ENCODE peak calls at places on chromosomes 6 and 20, in four cellular contexts. H is breast epithelium, N is H54, O is HCT116. X is an unnamed sample.

GRCh38 chr6:89400912-89401399 is 11.1 kb downstream of the RRAGD start:
- DNase-seq in O (no peak), N (no peak), H (no peak), X (no peak)

GRCh38 chr6:84260186-84260585 is 32.7 kb upstream of the CEP162 start:
- DNase-seq in N (no peak), O (no peak), H (no peak), X (no peak)

GRCh38 chr6:108497883-108498282 is 62.8 kb upstream of the FOXO3 start:
- DNase-seq in O (peak; percentile 36), N (no peak), H (no peak), X (peak; percentile 30)

GRCh38 chr6:110048221-110048875 is 70.2 kb downstream of the GPR6 start:
- DNase-seq in H (no peak), N (no peak), O (no peak), X (no peak)

GRCh38 chr6:71579902-71580301 is 291.3 kb downstream of the OGFRL1 start:
- DNase-seq in H (no peak), N (no peak), O (no peak), X (no peak)

GRCh38 chr20:38723982-38724602 is at the start of gene SLC32A1:
- DNase-seq in H (no peak), N (no peak), O (no peak), X (no peak)

GRCh38 chr6:151441390-151442166 is 10.3 kb downstream of the RMND1 start:
- DNase-seq in H (no peak), O (no peak), N (no peak), X (no peak)

GRCh38 chr6:16184554-16184953 is 53.8 kb upstream of the GMPR start:
- DNase-seq in O (no peak), N (no peak), H (no peak), X (no peak)

GRCh38 chr6:147119310-147119709 is 84.9 kb upstream of the STXBP5 start:
- DNase-seq in H (no peak), O (no peak), N (no peak), X (no peak)

GRCh38 chr20:13671500-13672288 is 33.0 kb upstream of the TASP1 start:
- DNase-seq in O (no peak), N (no peak), H (peak; percentile 33), X (no peak)

GRCh38 chr20:46992640-46993035 is 98.0 kb downstream of the EYA2 start:
- DNase-seq in O (no peak), H (no peak), N (no peak), X (no peak)

GRCh38 chr20:17645010-17645409 is 37.0 kb downstream of the RRBP1 start:
- DNase-seq in O (no peak), H (no peak), N (no peak), X (no peak)

GRCh38 chr6:108453601-108454157 is 107.0 kb upstream of the FOXO3 start:
- DNase-seq in N (no peak), O (no peak), H (no peak), X (no peak)

GRCh38 chr6:39666706-39667489 is 58.3 kb downstream of the KIF6 start:
- DNase-seq in N (no peak), O (no peak), H (no peak), X (no peak)

GRCh38 chr20:5855939-5856338 is 94.4 kb downstream of the TRMT6 start:
- DNase-seq in N (no peak), O (no peak), H (no peak), X (no peak)

GRCh38 chr20:4820833-4821518 is 99.3 kb downstream of the PRND start:
- DNase-seq in O (no peak), N (peak; percentile 49), H (no peak), X (no peak)

GRCh38 chr6:28443112-28443773 is at the start of gene ZSCAN23:
- DNase-seq in N (peak; percentile 73), H (peak; percentile 40), O (no peak), X (peak; percentile 75)

GRCh38 chr20:48631114-48632016 is 196.4 kb downstream of the PREX1 start:
- DNase-seq in H (no peak), O (no peak), N (peak; percentile 56), X (no peak)

GRCh38 chr6:157670466-157671186 is 152.4 kb upstream of the SNX9 start:
- DNase-seq in N (no peak), O (no peak), H (no peak), X (no peak)

GRCh38 chr6:147699637-147700036 is 191.1 kb downstream of the SAMD5 start:
- DNase-seq in N (no peak), O (peak; percentile 34), H (no peak), X (no peak)

GRCh38 chr6:158892266-158892665 is 73.1 kb upstream of the EZR start:
- DNase-seq in O (no peak), N (no peak), H (no peak), X (no peak)

GRCh38 chr6:142635130-142635529 is 309.8 kb downstream of the HIVEP2 start:
- DNase-seq in N (no peak), H (no peak), O (no peak), X (no peak)

GRCh38 chr6:31145386-31145785 is 6.5 kb upstream of the PSORS1C2 start:
- DNase-seq in N (no peak), H (no peak), O (no peak), X (no peak)

GRCh38 chr6:3162067-3162497 is 4.7 kb upstream of the TUBB2A start:
- DNase-seq in H (no peak), O (no peak), N (no peak), X (peak; percentile 99)

GRCh38 chr6:3159805-3160781 is 2.7 kb upstream of the TUBB2A start:
- DNase-seq in H (no peak), O (peak; percentile 33), N (no peak), X (peak; percentile 96)

GRCh38 chr6:3164388-3164787 is 7.0 kb upstream of the TUBB2A start:
- DNase-seq in O (no peak), N (no peak), H (no peak), X (peak; percentile 17)

GRCh38 chr6:3163248-3163594 is 5.9 kb upstream of the TUBB2A start:
- DNase-seq in O (no peak), H (no peak), N (no peak), X (no peak)

GRCh38 chr6:3162565-3163247 is 5.4 kb upstream of the TUBB2A start:
- DNase-seq in N (peak; percentile 64), H (peak; percentile 73), O (peak; percentile 56), X (peak; percentile 90)
- TF ChIP-seq POLR2A in N (peak; percentile 19), H (peak; percentile 42), O (peak; percentile 63), X (peak; percentile 73)

DNA sequence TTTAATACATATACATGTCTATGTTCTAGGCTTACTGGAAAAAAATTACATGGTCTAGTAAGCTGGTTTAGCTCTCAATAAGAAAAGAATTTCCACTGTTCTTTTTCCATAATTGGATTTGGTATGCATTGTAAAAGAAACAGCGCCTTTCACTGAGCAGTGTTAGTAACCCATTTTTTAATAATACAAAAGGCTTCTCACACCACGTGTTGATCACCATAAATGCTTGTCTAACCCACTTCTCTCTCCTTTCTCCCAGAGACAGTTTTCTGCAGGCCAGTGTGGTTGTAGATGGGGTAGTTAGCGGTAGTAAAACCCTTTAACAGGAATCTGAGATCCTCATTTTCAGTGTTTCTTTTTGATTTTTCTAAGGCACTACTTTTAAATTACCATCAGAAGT is 348.7 kb upstream of the MANEA start:
- DNase-seq in H (no peak), O (no peak), N (no peak), X (no peak)
- TF ChIP-seq POLR2A in H (no peak), O (no peak), N (no peak), X (no peak)

DNA sequence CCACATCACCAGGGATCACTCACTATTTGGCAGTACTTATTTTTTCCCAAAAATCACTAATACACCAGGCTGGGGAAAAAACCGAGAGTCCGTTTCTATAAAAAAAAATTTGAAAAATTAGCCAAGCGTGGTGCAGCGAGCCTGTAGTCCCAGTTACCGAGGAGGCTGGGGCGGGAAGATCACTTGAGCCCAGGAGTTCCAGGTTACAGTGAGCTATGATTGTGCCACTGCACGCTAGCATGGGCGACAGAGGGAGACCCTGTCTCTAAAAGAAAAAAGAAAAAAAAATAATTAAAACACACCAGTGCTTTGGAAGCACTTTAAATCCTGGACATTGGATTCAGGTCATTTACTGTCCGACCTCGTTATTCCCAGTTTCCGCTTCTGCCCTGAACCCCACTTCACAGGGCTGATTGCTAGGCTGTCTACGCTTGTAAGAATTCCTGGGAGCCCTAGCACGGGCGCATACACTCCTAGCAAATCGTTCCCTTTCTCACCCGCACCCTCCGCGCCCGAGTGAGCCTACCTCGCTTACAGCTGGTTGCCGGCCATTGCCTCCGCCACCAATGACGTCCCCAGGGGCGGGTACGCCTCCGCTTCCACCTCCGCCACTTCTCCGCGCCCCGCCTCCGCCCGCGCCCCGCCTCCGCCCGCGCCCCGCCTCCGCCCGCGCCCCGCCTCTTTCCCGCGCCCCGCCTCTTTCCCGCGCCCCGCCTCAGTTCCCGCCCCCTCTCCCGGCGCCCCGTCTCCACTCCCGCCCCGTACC is at the start of gene TPMT:
- DNase-seq in O (no peak), H (no peak), N (peak; percentile 69), X (peak; percentile 99)
- TF ChIP-seq POLR2A in O (peak; percentile 31), H (no peak), N (peak; percentile 78), X (peak; percentile 61)

DNA sequence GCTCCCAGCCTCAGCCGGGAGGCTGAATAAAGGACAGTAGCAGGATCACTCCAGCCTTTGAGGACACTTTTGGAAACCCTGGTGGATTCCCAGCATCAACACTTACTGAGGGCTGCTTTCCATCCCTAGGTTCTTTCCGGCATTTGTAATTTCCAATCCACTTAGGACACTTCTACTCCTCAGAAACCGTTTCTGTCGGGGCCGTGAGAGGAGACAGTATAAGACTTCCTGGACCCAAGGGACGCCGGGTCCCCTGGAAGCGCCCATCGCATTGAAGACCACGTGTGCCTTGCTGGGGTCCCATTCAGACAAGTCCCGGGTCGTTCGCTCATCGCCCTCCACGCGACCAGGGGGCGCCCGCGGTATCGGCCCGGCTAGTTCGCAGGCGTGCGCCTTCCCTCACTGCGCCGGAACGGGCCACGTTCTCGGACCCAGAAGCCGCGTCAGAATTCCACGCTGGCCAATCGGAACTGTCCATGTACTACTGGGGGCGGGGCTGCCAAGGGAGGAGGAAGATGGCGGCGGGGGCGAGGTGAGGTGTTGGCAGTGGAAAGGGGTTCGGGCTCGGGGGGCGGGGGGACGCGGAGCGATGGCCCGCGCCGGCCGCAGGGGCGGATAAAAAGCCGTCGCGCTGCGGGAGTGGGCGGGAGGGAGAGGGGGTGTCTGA is at the start of gene NUS1:
- DNase-seq in N (peak; percentile 77), O (peak; percentile 94), H (peak; percentile 95), X (peak; percentile 99)
- TF ChIP-seq POLR2A in N (no peak), O (no peak), H (no peak), X (peak; percentile 69)

GRCh38 chr6:119308994-119309657 is 40.4 kb downstream of the MAN1A1 start:
- DNase-seq in H (no peak), O (no peak), N (no peak), X (no peak)
- TF ChIP-seq POLR2A in H (no peak), O (no peak), N (no peak), X (no peak)

GRCh38 chr20:408843-409696 is 971 bp downstream of the RBCK1 start:
- DNase-seq in H (no peak), O (no peak), N (no peak), X (peak; percentile 64)
- TF ChIP-seq POLR2A in H (no peak), O (no peak), N (no peak), X (no peak)

GRCh38 chr6:2765896-2766766 is 938 bp downstream of the WRNIP1 start:
- DNase-seq in N (peak; percentile 42), H (peak; percentile 32), O (no peak), X (peak; percentile 87)
- TF ChIP-seq POLR2A in N (no peak), H (no peak), O (peak; percentile 13), X (no peak)

GRCh38 chr6:2999621-3000455 is at the start of gene NQO2:
- DNase-seq in O (peak; percentile 71), N (peak; percentile 75), H (peak; percentile 87), X (peak; percentile 96)
- TF ChIP-seq POLR2A in O (peak; percentile 76), N (peak; percentile 82), H (peak; percentile 77), X (peak; percentile 86)

GRCh38 chr6:167150815-167151557 is 6.8 kb downstream of the GPR31 start:
- DNase-seq in O (no peak), H (no peak), N (no peak), X (no peak)
- TF ChIP-seq POLR2A in O (no peak), H (no peak), N (no peak), X (no peak)